ENCODE peak calls at places on chromosomes 12 and 14, in nine cellular contexts. J is CD4-positive, alpha-beta memory T cell; A is lung; E is HCT116; S is colonic mucosa; P is BE2C; D is CD8-positive, alpha-beta T cell; I is spleen; Q is HFF-Myc. N is an unnamed sample.

GRCh38 chr12:124039276-124039675 is 66.3 kb downstream of the ZNF664 start:
- DNase-seq in J (no peak), A (no peak), E (no peak), S (no peak), P (no peak), D (no peak), I (no peak), Q (no peak), N (no peak)

GRCh38 chr14:91142214-91142668 is 28.4 kb downstream of the DGLUCY start:
- DNase-seq in J (peak), A (no peak), E (no peak), S (no peak), P (no peak), D (no peak), I (peak), Q (no peak), N (no peak)

GRCh38 chr12:6335451-6336078 is 6.3 kb downstream of the TNFRSF1A start:
- DNase-seq in J (peak), A (peak), E (no peak), S (peak), P (peak), D (peak), I (peak), Q (peak), N (no peak)

GRCh38 chr14:92039073-92039719 is 663 bp downstream of the TRIP11 start:
- DNase-seq in J (peak), A (no peak), E (peak), S (peak), P (no peak), D (no peak), I (no peak), Q (peak), N (peak)

GRCh38 chr14:47626151-47627035 is 49.0 kb downstream of the MDGA2 start:
- DNase-seq in J (no peak), A (no peak), E (no peak), S (no peak), P (no peak), D (no peak), I (no peak), Q (no peak), N (no peak)

GRCh38 chr12:125069616-125070015 is 4.4 kb downstream of the AACS start:
- DNase-seq in J (no peak), A (no peak), E (no peak), S (no peak), P (no peak), D (no peak), I (peak), Q (no peak), N (no peak)

GRCh38 chr12:124884587-124885438 is 21.1 kb upstream of the SCARB1 start:
- DNase-seq in J (no peak), A (no peak), E (no peak), S (peak), P (peak), D (no peak), I (peak), Q (no peak), N (no peak)

GRCh38 chr12:108568653-108569154 is 6.3 kb downstream of the ISCU start:
- DNase-seq in J (peak), A (no peak), E (no peak), S (peak), P (no peak), D (peak), I (peak), Q (no peak), N (no peak)

GRCh38 chr12:18261273-18261672 is at the start of gene PIK3C2G:
- DNase-seq in J (no peak), A (no peak), E (no peak), S (no peak), P (no peak), D (no peak), I (no peak), Q (no peak), N (no peak)

GRCh38 chr14:75459099-75459741 is 31.4 kb downstream of the JDP2 start:
- DNase-seq in J (no peak), A (no peak), E (no peak), S (peak), P (no peak), D (no peak), I (peak), Q (no peak), N (no peak)

GRCh38 chr14:87999282-87999681 is 5.7 kb upstream of the GPR65 start:
- DNase-seq in J (no peak), A (no peak), E (no peak), S (no peak), P (no peak), D (no peak), I (no peak), Q (no peak), N (no peak)

GRCh38 chr12:32666510-32666909 is 12.6 kb upstream of the DNM1L start:
- DNase-seq in J (no peak), A (no peak), E (no peak), S (no peak), P (no peak), D (no peak), I (no peak), Q (no peak), N (no peak)

GRCh38 chr14:99755629-99756603 is 37.3 kb upstream of the EML1 start:
- DNase-seq in J (no peak), A (peak), E (no peak), S (peak), P (no peak), D (no peak), I (peak), Q (no peak), N (peak)

GRCh38 chr12:67758119-67758873 is 109.8 kb downstream of the DYRK2 start:
- DNase-seq in J (no peak), A (no peak), E (no peak), S (no peak), P (no peak), D (no peak), I (peak), Q (no peak), N (no peak)

GRCh38 chr14:32010561-32011188 is 66.4 kb upstream of the ARHGAP5 start:
- DNase-seq in J (no peak), A (no peak), E (peak), S (no peak), P (no peak), D (no peak), I (no peak), Q (peak), N (no peak)

DNA sequence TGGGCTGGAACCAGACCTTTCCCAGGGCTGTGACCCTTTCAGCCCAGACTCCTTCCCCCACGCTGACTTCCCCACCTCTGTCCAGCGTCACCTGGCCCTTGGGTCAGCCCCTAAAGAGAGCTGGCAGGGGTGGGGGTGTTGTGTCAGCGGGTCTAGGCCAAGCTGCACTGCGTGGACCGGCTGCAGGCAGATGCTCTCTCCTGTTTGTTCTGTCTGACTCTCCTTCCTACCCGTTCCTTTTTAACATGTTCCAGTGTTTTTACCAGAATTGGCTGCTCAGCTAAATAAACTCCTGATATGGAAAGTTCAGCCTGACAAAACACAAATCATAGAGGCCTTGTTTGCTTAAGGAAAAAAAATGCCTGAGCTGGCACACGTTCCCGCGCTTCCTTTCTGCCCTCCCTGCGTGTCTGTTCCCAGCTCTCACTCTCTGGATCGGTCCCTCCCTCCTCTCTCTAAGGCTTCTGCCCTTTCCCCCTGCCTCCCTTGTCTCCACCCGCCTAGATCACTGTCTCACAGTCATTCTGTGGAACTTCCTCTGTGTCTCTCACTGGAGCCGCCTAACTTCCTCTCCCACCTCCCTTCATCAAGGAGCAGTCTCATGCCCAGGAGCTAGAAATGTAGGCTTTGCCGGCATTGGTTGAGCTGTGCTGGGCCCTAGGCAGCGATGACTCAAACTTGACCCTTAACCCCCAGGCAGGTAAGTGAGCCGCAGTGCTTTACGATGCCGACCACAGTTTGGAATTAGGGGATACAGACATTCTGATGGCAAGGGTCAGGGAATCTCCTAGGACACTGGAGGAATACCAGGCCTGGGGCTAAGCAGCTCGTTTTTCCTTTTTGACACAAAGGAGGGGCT is 15.5 kb upstream of the MLXIP start:
- DNase-seq in J (no peak), A (no peak), E (peak), S (peak), P (peak), D (no peak), I (no peak), Q (no peak), N (no peak)
- H3K4me3 ChIP-seq in J (no peak), A (no peak), E (peak), S (no peak), P (no peak), D (no peak), I (no peak), Q (no peak), N (no peak)

GRCh38 chr12:46667547-46667946 is 158.2 kb downstream of the SLC38A4 start:
- DNase-seq in J (no peak), A (no peak), E (no peak), S (no peak), P (no peak), D (no peak), I (no peak), Q (no peak), N (no peak)

GRCh38 chr12:46671102-46671501 is 154.7 kb downstream of the SLC38A4 start:
- DNase-seq in J (no peak), A (no peak), E (no peak), S (no peak), P (no peak), D (no peak), I (no peak), Q (no peak), N (no peak)

GRCh38 chr12:46664771-46665287 is 161.0 kb downstream of the SLC38A4 start:
- DNase-seq in J (no peak), A (no peak), E (peak), S (no peak), P (no peak), D (no peak), I (no peak), Q (peak), N (peak)

GRCh38 chr12:46674126-46674525 is 151.7 kb downstream of the SLC38A4 start:
- DNase-seq in J (no peak), A (no peak), E (no peak), S (no peak), P (no peak), D (no peak), I (no peak), Q (no peak), N (no peak)

GRCh38 chr12:46669720-46670119 is 156.1 kb downstream of the SLC38A4 start:
- DNase-seq in J (no peak), A (no peak), E (no peak), S (no peak), P (no peak), D (no peak), I (no peak), Q (no peak), N (no peak)
- H3K4me3 ChIP-seq in J (no peak), A (no peak), E (no peak), S (no peak), P (no peak), D (no peak), I (no peak), Q (no peak), N (no peak)

GRCh38 chr12:75720807-75721206 is 209.4 kb upstream of the KRR1 start:
- DNase-seq in J (no peak), A (no peak), E (no peak), S (no peak), P (peak), D (no peak), I (no peak), Q (no peak), N (no peak)
- H3K4me3 ChIP-seq in J (no peak), A (no peak), E (no peak), S (no peak), P (no peak), D (no peak), I (no peak), Q (no peak), N (no peak)

GRCh38 chr14:34985740-34986139 is 2.9 kb downstream of the SRP54 start:
- DNase-seq in J (no peak), A (no peak), E (no peak), S (no peak), P (no peak), D (no peak), I (no peak), Q (no peak), N (no peak)

GRCh38 chr14:34989762-34990161 is 7.0 kb downstream of the SRP54 start:
- DNase-seq in J (no peak), A (no peak), E (no peak), S (no peak), P (no peak), D (no peak), I (no peak), Q (no peak), N (no peak)

GRCh38 chr14:34983148-34983760 is 462 bp downstream of the SRP54 start:
- DNase-seq in J (no peak), A (no peak), E (no peak), S (no peak), P (no peak), D (no peak), I (no peak), Q (no peak), N (no peak)

GRCh38 chr14:34982421-34983147 is at the start of gene SRP54:
- DNase-seq in J (peak), A (peak), E (peak), S (peak), P (peak), D (peak), I (peak), Q (peak), N (peak)

DNA sequence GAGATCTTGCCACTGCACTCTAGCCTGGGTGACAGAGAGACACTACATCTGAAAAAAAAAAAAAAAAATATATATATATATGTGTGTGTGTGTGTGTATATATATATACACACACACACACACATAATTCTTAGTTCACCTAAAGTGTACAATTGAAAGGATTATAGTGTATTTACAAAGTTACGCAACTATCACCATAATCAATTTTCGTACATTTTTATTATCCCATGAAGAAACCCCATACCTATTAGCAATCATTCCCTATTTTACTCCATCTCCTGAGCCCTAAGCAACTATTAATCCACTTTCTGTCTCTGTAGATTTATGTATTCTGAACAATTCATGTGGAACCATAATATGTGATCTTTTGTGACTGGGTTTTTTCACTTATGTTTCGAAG is 4.4 kb downstream of the SRP54 start:
- DNase-seq in J (no peak), A (no peak), E (no peak), S (no peak), P (no peak), D (no peak), I (no peak), Q (no peak), N (no peak)
- H3K4me3 ChIP-seq in J (no peak), A (no peak), E (no peak), S (no peak), P (no peak), D (no peak), I (no peak), Q (no peak), N (no peak)

GRCh38 chr12:79298511-79298910 is 392.3 kb downstream of the PAWR start:
- DNase-seq in J (no peak), A (no peak), E (no peak), S (no peak), P (no peak), D (no peak), I (no peak), Q (no peak), N (no peak)

GRCh38 chr12:79295572-79295971 is 395.2 kb downstream of the PAWR start:
- DNase-seq in J (no peak), A (no peak), E (no peak), S (no peak), P (no peak), D (no peak), I (no peak), Q (no peak), N (no peak)

GRCh38 chr12:79294590-79294989 is 396.2 kb downstream of the PAWR start:
- DNase-seq in J (no peak), A (no peak), E (no peak), S (no peak), P (no peak), D (no peak), I (no peak), Q (no peak), N (no peak)

GRCh38 chr12:79296128-79296527 is 394.6 kb downstream of the PAWR start:
- DNase-seq in J (no peak), A (no peak), E (no peak), S (no peak), P (no peak), D (no peak), I (no peak), Q (no peak), N (no peak)

GRCh38 chr12:79296871-79297270 is 393.9 kb downstream of the PAWR start:
- DNase-seq in J (no peak), A (no peak), E (no peak), S (no peak), P (no peak), D (no peak), I (no peak), Q (no peak), N (no peak)
- H3K4me3 ChIP-seq in J (no peak), A (no peak), E (no peak), S (no peak), P (no peak), D (no peak), I (no peak), Q (no peak), N (no peak)

GRCh38 chr12:4857472-4858291 is 52.0 kb upstream of the KCNA1 start:
- DNase-seq in J (peak), A (peak), E (peak), S (peak), P (peak), D (peak), I (peak), Q (peak), N (no peak)
- H3K4me3 ChIP-seq in J (no peak), A (no peak), E (no peak), S (peak), P (peak), D (peak), I (no peak), Q (no peak), N (peak)